ENCODE peak calls at places on chromosome 2, in four cellular contexts. O, C, Q and E are unnamed samples.

GRCh38 chr2:181658444-181658843 is 1.5 kb upstream of the CERKL start:
- DNase-seq in O (no peak), C (peak), Q (no peak), E (peak)

GRCh38 chr2:182592691-182593393 is 123.2 kb upstream of the DNAJC10 start:
- DNase-seq in O (no peak), C (no peak), Q (no peak), E (no peak)

GRCh38 chr2:96907405-96908041 is 37.6 kb upstream of the SEMA4C start:
- DNase-seq in O (peak), C (peak), Q (peak), E (no peak)

GRCh38 chr2:16718551-16719404 is 53.1 kb upstream of the CYRIA start:
- DNase-seq in O (no peak), C (no peak), Q (no peak), E (no peak)

GRCh38 chr2:19785867-19786266 is 115.9 kb downstream of the TTC32 start:
- DNase-seq in O (no peak), C (no peak), Q (no peak), E (no peak)

GRCh38 chr2:151576080-151576479 is 158.2 kb downstream of the NEB start:
- DNase-seq in O (no peak), C (peak), Q (no peak), E (no peak)

GRCh38 chr2:43360137-43360536 is 133.7 kb upstream of the ZFP36L2 start:
- DNase-seq in O (no peak), C (peak), Q (no peak), E (no peak)

GRCh38 chr2:176160251-176161040 is 3.3 kb downstream of the HOXD3 start:
- DNase-seq in O (no peak), C (no peak), Q (no peak), E (no peak)

GRCh38 chr2:199057936-199058335 is 399.8 kb downstream of the SATB2 start:
- DNase-seq in O (no peak), C (no peak), Q (no peak), E (no peak)

GRCh38 chr2:111930875-111931274 is 32.5 kb downstream of the MERTK start:
- DNase-seq in O (peak), C (no peak), Q (no peak), E (no peak)